ENCODE peak calls at places on chromosomes 7 and 10, in four cellular contexts. A, Y, C and R are unnamed samples.

GRCh38 chr7:3259711-3260424 is 41.2 kb upstream of the SDK1 start:
- DNase-seq in A (no peak), Y (no peak), C (no peak), R (no peak)

GRCh38 chr10:101507241-101507640 is 80.8 kb downstream of the POLL start:
- DNase-seq in A (no peak), Y (no peak), C (no peak), R (no peak)

GRCh38 chr10:6348091-6348862 is 145.5 kb downstream of the PFKFB3 start:
- DNase-seq in A (no peak), Y (no peak), C (peak), R (peak)

GRCh38 chr7:36658603-36659516 is 65.4 kb downstream of the AOAH start:
- DNase-seq in A (no peak), Y (no peak), C (no peak), R (no peak)

GRCh38 chr10:72261323-72262018 is 12.3 kb upstream of the DDIT4 start:
- DNase-seq in A (peak), Y (no peak), C (peak), R (peak)

GRCh38 chr10:88110355-88110754 is 246.9 kb downstream of the PTEN start:
- DNase-seq in A (no peak), Y (no peak), C (no peak), R (no peak)

GRCh38 chr7:121126801-121127534 is 138.5 kb downstream of the CPED1 start:
- DNase-seq in A (no peak), Y (no peak), C (no peak), R (no peak)

GRCh38 chr7:2066251-2066919 is 166.4 kb downstream of the MAD1L1 start:
- DNase-seq in A (no peak), Y (no peak), C (no peak), R (no peak)

GRCh38 chr10:31706921-31707571 is 221.6 kb downstream of the ARHGAP12 start:
- DNase-seq in A (no peak), Y (peak), C (no peak), R (no peak)

GRCh38 chr10:31083765-31084184 is 52.1 kb upstream of the ZNF438 start:
- DNase-seq in A (peak), Y (peak), C (peak), R (no peak)

GRCh38 chr10:73908853-73909611 is 1.9 kb upstream of the PLAU start:
- DNase-seq in A (peak), Y (peak), C (peak), R (no peak)

GRCh38 chr10:11896549-11897200 is 73.5 kb downstream of the PROSER2 start:
- DNase-seq in A (peak), Y (no peak), C (no peak), R (no peak)

GRCh38 chr7:30478349-30479228 is at the start of gene NOD1:
- DNase-seq in A (peak), Y (peak), C (no peak), R (peak)

GRCh38 chr7:159127691-159128642 is 16.7 kb downstream of the VIPR2 start:
- DNase-seq in A (no peak), Y (no peak), C (no peak), R (no peak)

GRCh38 chr7:150450491-150450992 is at the start of gene GIMAP8:
- DNase-seq in A (no peak), Y (peak), C (no peak), R (peak)

GRCh38 chr10:104906112-104906511 is 265.0 kb downstream of the SORCS3 start:
- DNase-seq in A (no peak), Y (no peak), C (no peak), R (no peak)

GRCh38 chr7:6269527-6269926 is 2.9 kb downstream of the CYTH3 start:
- DNase-seq in A (no peak), Y (no peak), C (no peak), R (no peak)

GRCh38 chr7:144069511-144069910 is at the start of gene OR2A25:
- DNase-seq in A (no peak), Y (no peak), C (no peak), R (no peak)

GRCh38 chr10:132904169-132904813 is 38.1 kb downstream of the CFAP46 start:
- DNase-seq in A (peak), Y (peak), C (no peak), R (peak)

GRCh38 chr10:36220122-36220521 is 578.0 kb upstream of the FZD8 start:
- DNase-seq in A (no peak), Y (no peak), C (no peak), R (no peak)

GRCh38 chr7:52119537-52119936 is 802.9 kb upstream of the COBL start:
- DNase-seq in A (no peak), Y (no peak), C (no peak), R (no peak)

GRCh38 chr10:13848530-13849425 is 262.0 kb downstream of the PRPF18 start:
- DNase-seq in A (no peak), Y (no peak), C (no peak), R (no peak)

GRCh38 chr10:86411281-86411841 is 44.8 kb upstream of the GRID1 start:
- DNase-seq in A (no peak), Y (no peak), C (peak), R (no peak)

GRCh38 chr10:89241491-89242339 is 9.9 kb downstream of the LIPA start:
- DNase-seq in A (no peak), Y (peak), C (no peak), R (no peak)
- TF ChIP-seq SPI1 in A (no peak), Y (no peak), C (peak), R (peak)

GRCh38 chr10:50279489-50279888 is 28.2 kb upstream of the ASAH2 start:
- DNase-seq in A (peak), Y (no peak), C (no peak), R (no peak)

GRCh38 chr10:50281967-50282522 is 30.7 kb upstream of the ASAH2 start:
- DNase-seq in A (no peak), Y (no peak), C (no peak), R (no peak)

GRCh38 chr10:50280049-50280448 is 28.7 kb upstream of the ASAH2 start:
- DNase-seq in A (no peak), Y (no peak), C (no peak), R (no peak)

GRCh38 chr10:50286517-50286916 is 35.2 kb upstream of the ASAH2 start:
- DNase-seq in A (no peak), Y (no peak), C (no peak), R (no peak)

GRCh38 chr10:50281210-50281966 is 30.1 kb upstream of the ASAH2 start:
- DNase-seq in A (no peak), Y (no peak), C (no peak), R (no peak)
- TF ChIP-seq SPI1 in A (no peak), Y (no peak), C (no peak), R (no peak)

GRCh38 chr10:772227-772637 is 82.8 kb upstream of the DIP2C start:
- DNase-seq in A (no peak), Y (no peak), C (no peak), R (no peak)

GRCh38 chr10:775245-776075 is 86.0 kb upstream of the DIP2C start:
- DNase-seq in A (no peak), Y (no peak), C (no peak), R (no peak)

GRCh38 chr10:774223-774622 is 84.8 kb upstream of the DIP2C start:
- DNase-seq in A (no peak), Y (no peak), C (no peak), R (no peak)

GRCh38 chr10:774661-775244 is 85.3 kb upstream of the DIP2C start:
- DNase-seq in A (no peak), Y (no peak), C (no peak), R (no peak)

GRCh38 chr10:773562-774161 is 84.2 kb upstream of the DIP2C start:
- DNase-seq in A (no peak), Y (no peak), C (no peak), R (no peak)
- TF ChIP-seq SPI1 in A (no peak), Y (no peak), C (no peak), R (no peak)

GRCh38 chr10:122855745-122856144 is 10.1 kb upstream of the CUZD1 start:
- DNase-seq in A (no peak), Y (no peak), C (no peak), R (no peak)
- TF ChIP-seq SPI1 in A (no peak), Y (no peak), C (no peak), R (no peak)

DNA sequence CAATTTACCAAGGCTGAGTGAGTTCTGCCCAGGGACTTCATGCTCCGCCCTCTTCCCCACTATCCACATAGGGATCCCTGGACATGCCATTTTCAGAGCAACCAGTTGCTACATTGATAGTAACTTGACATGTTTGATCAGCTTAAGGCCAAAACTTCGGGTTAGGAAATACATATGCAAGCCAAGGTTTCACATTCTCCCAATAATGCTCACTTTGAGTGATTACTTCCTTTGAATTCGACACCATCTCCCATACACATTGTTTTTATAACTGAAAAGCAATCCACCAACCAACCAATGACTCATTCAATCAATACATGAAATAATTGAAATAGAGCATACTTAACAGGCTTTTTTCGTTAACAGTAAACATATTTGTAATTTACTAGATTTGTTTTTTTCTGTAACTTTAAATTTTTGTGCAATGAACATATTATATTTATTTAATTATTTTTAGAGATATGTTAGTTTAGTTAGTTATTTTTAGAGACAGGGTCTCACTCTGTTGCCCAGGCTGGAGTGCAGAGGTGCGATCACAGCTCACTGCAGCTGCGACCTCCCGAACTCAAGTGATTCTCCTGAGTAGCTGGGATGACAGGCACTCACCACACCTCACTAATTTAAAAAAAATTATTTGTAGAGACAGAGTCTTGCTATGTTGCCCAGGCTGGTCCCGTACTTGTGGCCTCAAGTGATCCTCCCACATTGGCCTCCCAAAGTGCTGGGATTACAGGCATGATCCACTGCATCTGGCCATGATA is 137.8 kb downstream of the GLI3 start:
- DNase-seq in A (no peak), Y (no peak), C (no peak), R (no peak)
- TF ChIP-seq SPI1 in A (no peak), Y (no peak), C (no peak), R (no peak)